ENCODE peak calls at places on chromosomes 5 and 9, in seven cellular contexts. G is stomach; I is HCT116; T is CD8-positive, alpha-beta T cell; L is psoas muscle; P is PC-3; W is thoracic aorta. C is an unnamed sample.

GRCh38 chr9:75027187-75028107 is 646 bp downstream of the CARNMT1 start:
- DNase-seq in G (peak; percentile 68), T (peak; percentile 26), L (peak; percentile 77), I (peak; percentile 2), P (peak; percentile 20), W (peak; percentile 22), C (peak; percentile 44)

GRCh38 chr5:111511174-111512025 is 935 bp downstream of the STARD4 start:
- DNase-seq in P (no peak), T (no peak), L (no peak), G (no peak), W (no peak), I (no peak), C (peak; percentile 34)

GRCh38 chr5:178496661-178497060 is 93.5 kb downstream of the COL23A1 start:
- DNase-seq in L (no peak), P (no peak), I (no peak), T (no peak), W (no peak), G (no peak), C (no peak)

GRCh38 chr5:87113848-87114247 is 153.8 kb upstream of the RASA1 start:
- DNase-seq in I (no peak), G (no peak), P (peak; percentile 89), L (no peak), W (no peak), T (no peak), C (peak; percentile 97)

GRCh38 chr5:112689510-112689909 is 48.2 kb upstream of the APC start:
- DNase-seq in L (no peak), P (no peak), G (no peak), W (no peak), I (no peak), T (no peak), C (peak; percentile 73)

GRCh38 chr5:103532116-103532734 is 30.4 kb downstream of the NUDT12 start:
- DNase-seq in L (no peak), I (no peak), P (no peak), T (no peak), G (no peak), W (no peak), C (no peak)

GRCh38 chr9:113654605-113655193 is 191.2 kb downstream of the RGS3 start:
- DNase-seq in I (no peak), L (peak; percentile 72), P (no peak), G (no peak), T (no peak), W (no peak), C (peak; percentile 44)

GRCh38 chr5:168449166-168449565 is 37.1 kb upstream of the RARS1 start:
- DNase-seq in W (no peak), L (no peak), G (no peak), P (peak; percentile 54), T (no peak), I (no peak), C (no peak)

GRCh38 chr9:121736147-121736721 is 84.8 kb downstream of the DAB2IP start:
- DNase-seq in I (no peak), P (no peak), G (peak; percentile 82), L (peak; percentile 79), W (peak; percentile 43), T (no peak), C (peak; percentile 53)

GRCh38 chr5:93741136-93741811 is at the start of gene POU5F2:
- DNase-seq in I (no peak), G (no peak), L (no peak), T (no peak), W (no peak), P (no peak), C (no peak)

GRCh38 chr9:16543225-16543624 is 327.2 kb downstream of the BNC2 start:
- DNase-seq in P (no peak), W (no peak), T (no peak), L (no peak), G (no peak), I (no peak), C (no peak)

GRCh38 chr5:96384353-96384752 is 48.7 kb downstream of the PCSK1 start:
- DNase-seq in L (peak; percentile 44), P (peak; percentile 84), T (no peak), G (no peak), W (no peak), I (peak; percentile 51), C (peak; percentile 79)

GRCh38 chr9:137974746-137975526 is 97.4 kb downstream of the CACNA1B start:
- DNase-seq in P (no peak), I (no peak), G (peak; percentile 13), L (no peak), W (no peak), T (no peak), C (no peak)

GRCh38 chr5:57277085-57277484 is 103.2 kb downstream of the GPBP1 start:
- DNase-seq in P (peak; percentile 50), I (peak; percentile 13), L (no peak), T (no peak), W (no peak), G (no peak), C (peak; percentile 60)
- TF ChIP-seq CTCF in P (peak; percentile 55), I (peak; percentile 18), L (no peak), T (no peak), W (no peak), G (peak; percentile 10), C (peak; percentile 16)

GRCh38 chr9:8733096-8733954 is 933.7 kb upstream of the DMAC1 start:
- DNase-seq in G (no peak), I (no peak), L (peak; percentile 30), T (no peak), W (no peak), P (no peak), C (peak; percentile 53)
- H3K4me3 ChIP-seq in G (peak overlapping the region; percentile 17), I (no peak overlapping the region), L (peak overlapping the region; percentile 35), T (no peak overlapping the region), W (peak overlapping the region; percentile 60), P (no peak overlapping the region), C (peak overlapping the region; percentile 52)

GRCh38 chr5:115577329-115577728 is 24.9 kb downstream of the TICAM2 start:
- DNase-seq in P (no peak), W (no peak), T (no peak), I (no peak), L (no peak), G (no peak), C (peak; percentile 63)
- H3K4me1 ChIP-seq in P (peaks cover 36% of the 10 kb centered on the region), W (no peaks in the 10 kb centered on the region), T (no peaks in the 10 kb centered on the region), I (no peaks in the 10 kb centered on the region), L (peaks cover 13% of the 10 kb centered on the region), G (no peaks in the 10 kb centered on the region), C (peaks cover 14% of the 10 kb centered on the region)

DNA sequence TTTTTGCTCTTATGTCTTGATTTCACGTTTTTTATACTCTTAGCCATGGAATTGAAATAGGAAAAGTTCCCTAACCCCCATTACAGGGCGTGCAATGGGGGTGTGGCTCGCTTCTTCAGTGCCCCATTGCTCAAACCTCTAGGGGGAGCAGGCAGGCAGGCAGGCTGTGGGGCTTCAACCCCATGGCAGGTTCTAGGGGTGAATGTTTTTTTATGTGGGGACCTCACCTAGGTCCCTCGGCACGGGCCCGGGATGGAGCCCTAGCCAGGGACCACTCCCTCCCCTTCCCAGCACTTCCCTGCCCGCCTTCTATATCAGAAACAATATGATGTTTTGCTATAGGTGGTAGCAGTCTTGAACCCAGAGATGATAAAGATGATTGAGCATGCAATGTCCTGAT is 221.3 kb upstream of the SMC2 start:
- DNase-seq in I (no peak), L (no peak), T (no peak), W (no peak), G (no peak), P (no peak), C (no peak)
- TF ChIP-seq CTCF in I (no peak), L (no peak), T (no peak), W (no peak), G (no peak), P (no peak), C (no peak)

GRCh38 chr9:78691531-78691930 is 394.6 kb downstream of the PSAT1 start:
- DNase-seq in T (no peak), W (no peak), I (no peak), P (no peak), L (no peak), G (no peak), C (peak; percentile 30)

GRCh38 chr9:78697653-78698052 is 400.7 kb downstream of the PSAT1 start:
- DNase-seq in T (no peak), W (no peak), G (no peak), I (no peak), L (no peak), P (no peak), C (peak; percentile 25)

GRCh38 chr9:78692871-78693270 is 395.9 kb downstream of the PSAT1 start:
- DNase-seq in L (no peak), G (no peak), W (no peak), P (no peak), T (no peak), I (no peak), C (no peak)

GRCh38 chr9:78694950-78695349 is 398.0 kb downstream of the PSAT1 start:
- DNase-seq in T (no peak), W (no peak), L (no peak), P (no peak), G (no peak), I (no peak), C (no peak)

DNA sequence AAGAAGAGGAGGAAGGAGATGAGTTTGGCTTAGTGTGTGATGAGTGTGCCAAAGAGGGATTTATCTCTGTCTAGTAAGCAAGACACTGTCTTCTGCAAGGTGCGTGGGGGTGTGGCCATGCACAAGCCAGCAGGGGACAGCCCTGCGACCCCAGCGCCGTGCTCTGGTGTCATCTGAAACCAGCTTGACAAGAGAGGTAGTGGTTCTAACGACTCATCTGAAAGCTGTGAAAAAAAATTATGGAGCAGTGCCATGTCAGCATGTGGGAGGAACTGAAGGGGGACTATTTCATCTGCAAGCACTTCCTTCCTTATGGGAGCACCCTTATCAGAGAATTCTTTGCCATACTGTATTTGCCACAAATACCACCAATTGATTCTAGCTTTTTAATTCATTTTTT is 398.6 kb downstream of the PSAT1 start:
- DNase-seq in T (no peak), L (no peak), G (no peak), P (no peak), W (no peak), I (no peak), C (no peak)
- H3K4me3 ChIP-seq in T (no peak overlapping the region), L (no peak overlapping the region), G (no peak overlapping the region), P (no peak overlapping the region), W (no peak overlapping the region), I (no peak overlapping the region), C (no peak overlapping the region)

GRCh38 chr9:116337015-116337414 is 183.4 kb downstream of the PAPPA start:
- DNase-seq in W (no peak), P (peak; percentile 10), G (no peak), T (no peak), I (no peak), L (no peak), C (peak; percentile 24)
- H3K4me1 ChIP-seq in W (no peaks in the 10 kb centered on the region), P (no peaks in the 10 kb centered on the region), G (no peaks in the 10 kb centered on the region), T (no peaks in the 10 kb centered on the region), I (no peaks in the 10 kb centered on the region), L (no peaks in the 10 kb centered on the region), C (peaks cover 2% of the 10 kb centered on the region)

GRCh38 chr5:6302099-6302498 is 76.2 kb downstream of the MED10 start:
- DNase-seq in G (no peak), I (no peak), T (no peak), L (no peak), W (no peak), P (no peak), C (no peak)

GRCh38 chr5:6291961-6292360 is 86.4 kb downstream of the MED10 start:
- DNase-seq in L (no peak), W (no peak), G (no peak), T (no peak), P (peak; percentile 64), I (peak; percentile 12), C (no peak)

DNA sequence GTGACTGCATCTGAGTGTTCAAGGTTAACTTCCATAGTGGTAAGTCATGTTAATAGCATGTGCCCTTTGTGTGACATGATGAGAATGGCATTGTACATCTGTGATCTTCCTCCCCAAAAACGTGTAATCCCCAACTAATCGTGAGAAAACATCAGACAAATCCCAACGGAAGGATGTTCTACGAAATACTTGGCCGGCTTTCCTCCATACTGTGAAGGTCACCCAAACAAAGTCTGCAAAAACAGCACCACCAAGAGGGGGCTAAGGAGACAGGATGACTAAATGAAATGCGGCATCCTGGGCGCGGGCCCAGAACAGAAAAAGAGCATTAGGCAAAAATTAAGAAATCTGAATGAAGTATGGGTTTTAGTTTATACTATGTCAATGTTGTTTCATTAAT is 81.8 kb downstream of the MED10 start:
- DNase-seq in W (no peak), T (no peak), G (no peak), I (no peak), L (no peak), P (no peak), C (no peak)
- TF ChIP-seq CTCF in W (no peak), T (no peak), G (no peak), I (no peak), L (no peak), P (peak; percentile 40), C (no peak)